ENCODE peak calls at places on chromosomes 1 and 21, in nine cellular contexts. Q is sigmoid colon, V is suprapubic skin, E is A549, M is transverse colon, A is tibial nerve, Y is ovary, B is GM12878, U is HepG2. Z is an unnamed sample.

GRCh38 chr1:50332941-50333594 is 90.2 kb downstream of the DMRTA2 start:
- DNase-seq in V (no peak), Q (no peak), U (peak), E (peak), Y (peak), B (no peak), A (peak), M (peak), Z (peak)

GRCh38 chr1:116489231-116489697 is 81.6 kb downstream of the CD58 start:
- DNase-seq in A (no peak), V (no peak), E (no peak), Y (no peak), U (peak), B (no peak), Q (no peak), M (peak), Z (peak)

GRCh38 chr1:246572795-246573194 is 6.5 kb downstream of the CNST start:
- DNase-seq in U (no peak), V (no peak), B (no peak), E (no peak), Y (no peak), M (no peak), Q (no peak), A (no peak), Z (no peak)

GRCh38 chr1:4838231-4838630 is 183.8 kb downstream of the AJAP1 start:
- DNase-seq in V (no peak), A (no peak), M (no peak), E (no peak), U (no peak), Y (no peak), Q (no peak), B (no peak), Z (no peak)

GRCh38 chr1:40379785-40380452 is 6.4 kb downstream of the SMAP2 start:
- DNase-seq in B (no peak), V (no peak), Y (no peak), M (no peak), U (no peak), E (no peak), A (no peak), Q (no peak), Z (no peak)

GRCh38 chr1:119960501-119960900 is 64.2 kb upstream of the ADAM30 start:
- DNase-seq in E (no peak), A (no peak), Q (no peak), M (no peak), Y (no peak), B (no peak), U (no peak), V (no peak), Z (no peak)

GRCh38 chr1:153404768-153405167 is 11.6 kb upstream of the S100A7A start:
- DNase-seq in M (peak), V (no peak), E (peak), Y (no peak), B (no peak), U (peak), Q (no peak), A (peak), Z (peak)

GRCh38 chr1:222643603-222643936 is 25.7 kb downstream of the MIA3 start:
- DNase-seq in Y (no peak), U (peak), V (no peak), E (peak), A (peak), B (no peak), Q (no peak), M (no peak), Z (no peak)

GRCh38 chr1:182515556-182515955 is 65.6 kb downstream of the RGSL1 start:
- DNase-seq in A (no peak), M (no peak), B (no peak), Y (no peak), V (no peak), Q (no peak), E (no peak), U (no peak), Z (no peak)

GRCh38 chr21:26099610-26100219 is 70.9 kb downstream of the APP start:
- DNase-seq in U (no peak), M (no peak), V (no peak), Y (no peak), A (no peak), Q (no peak), B (no peak), E (no peak), Z (no peak)

GRCh38 chr1:157580179-157580827 is 17.6 kb downstream of the FCRL4 start:
- DNase-seq in A (peak), U (peak), V (no peak), B (peak), M (peak), Q (no peak), Y (no peak), E (peak), Z (no peak)

GRCh38 chr1:4654764-4655673 is 610 bp downstream of the AJAP1 start:
- DNase-seq in V (no peak), Q (no peak), U (no peak), A (no peak), Y (no peak), M (no peak), B (no peak), E (no peak), Z (no peak)

GRCh38 chr1:245876586-245876985 is 630.5 kb downstream of the SMYD3 start:
- DNase-seq in M (no peak), B (no peak), Q (no peak), U (no peak), Y (no peak), E (no peak), A (no peak), V (no peak), Z (no peak)

GRCh38 chr1:40818264-40818961 is 34.8 kb downstream of the KCNQ4 start:
- DNase-seq in V (peak), M (peak), U (no peak), Y (no peak), Q (no peak), A (peak), B (no peak), E (no peak), Z (peak)

GRCh38 chr1:152520561-152521090 is 6.3 kb downstream of the CRCT1 start:
- DNase-seq in E (no peak), M (no peak), U (no peak), Y (no peak), Q (no peak), V (no peak), A (no peak), B (no peak), Z (no peak)

GRCh38 chr1:27789511-27790154 is 16.6 kb downstream of the STX12 start:
- DNase-seq in Y (no peak), M (no peak), E (no peak), B (no peak), U (no peak), V (no peak), A (no peak), Q (no peak), Z (peak)

GRCh38 chr21:36974851-36975192 is 8.4 kb upstream of the HLCS start:
- DNase-seq in U (no peak), M (no peak), E (no peak), Y (no peak), B (no peak), A (no peak), V (no peak), Q (no peak), Z (no peak)

GRCh38 chr1:50424045-50424939 is 1.0 kb upstream of the DMRTA2 start:
- DNase-seq in U (no peak), Y (no peak), Q (no peak), M (no peak), B (no peak), E (no peak), V (no peak), A (no peak), Z (no peak)

GRCh38 chr1:173868266-173869107 is at the start of gene ZBTB37:
- DNase-seq in A (peak), Q (peak), V (peak), E (peak), U (peak), M (peak), Y (peak), B (no peak), Z (peak)
- TF ChIP-seq EP300 in A (no peak), Q (no peak), V (no peak), E (no peak), U (no peak), M (peak), Y (no peak), B (no peak), Z (no peak)

DNA sequence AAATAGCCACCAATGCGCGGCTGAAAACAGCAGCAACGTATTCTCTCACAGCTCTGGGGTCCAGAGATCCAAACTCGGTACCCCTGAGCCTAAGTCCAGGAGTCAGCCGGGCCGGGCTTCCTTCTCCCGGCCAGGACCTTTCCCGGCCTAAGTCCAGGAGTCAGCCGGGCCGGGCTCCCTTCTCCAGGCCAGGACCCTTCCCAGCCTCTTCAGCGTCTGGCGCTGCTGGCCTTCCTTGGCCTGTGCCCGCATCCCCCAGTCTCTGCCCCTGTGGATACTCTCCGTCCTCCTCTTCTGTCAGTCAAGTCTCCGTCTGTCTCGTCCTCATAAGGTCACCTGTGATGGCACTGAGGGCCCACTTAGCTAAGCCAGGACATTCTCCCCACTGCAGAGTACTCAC is 32.2 kb downstream of the KCNAB2 start:
- DNase-seq in Q (no peak), B (no peak), E (no peak), M (no peak), A (no peak), V (no peak), Y (no peak), U (no peak), Z (no peak)
- TF ChIP-seq CTCF in Q (no peak), B (no peak), E (no peak), M (no peak), A (no peak), V (no peak), Y (no peak), U (no peak), Z (no peak)

GRCh38 chr1:206635080-206635982 is at the start of gene DYRK3:
- DNase-seq in A (peak), B (peak), M (peak), E (peak), Q (peak), V (peak), Y (peak), U (peak), Z (peak)

GRCh38 chr1:206633708-206634121 is 1.6 kb upstream of the DYRK3 start:
- DNase-seq in E (no peak), M (peak), Y (peak), B (no peak), A (peak), V (no peak), U (no peak), Q (peak), Z (no peak)

GRCh38 chr1:206637605-206638004 is 2.3 kb downstream of the DYRK3 start:
- DNase-seq in M (no peak), E (no peak), Q (no peak), B (no peak), U (no peak), Y (no peak), A (no peak), V (no peak), Z (no peak)

GRCh38 chr1:206634365-206635079 is 814 bp upstream of the DYRK3 start:
- DNase-seq in U (peak), Y (peak), A (peak), E (peak), M (peak), Q (peak), V (peak), B (no peak), Z (peak)

GRCh38 chr1:206635983-206636354 is 633 bp downstream of the DYRK3 start:
- DNase-seq in U (no peak), Q (no peak), Y (no peak), M (no peak), A (no peak), V (no peak), B (no peak), E (peak), Z (no peak)
- TF ChIP-seq EP300 in U (no peak), Q (no peak), Y (no peak), M (no peak), A (no peak), V (no peak), B (no peak), E (no peak), Z (no peak)

GRCh38 chr1:91282695-91283420 is 121.8 kb downstream of the HFM1 start:
- DNase-seq in A (peak), V (peak), B (peak), M (peak), E (peak), Q (peak), Y (peak), U (peak), Z (peak)

GRCh38 chr1:91281782-91282181 is 122.9 kb downstream of the HFM1 start:
- DNase-seq in Y (no peak), A (no peak), B (no peak), V (no peak), Q (no peak), M (no peak), U (no peak), E (no peak), Z (no peak)

GRCh38 chr1:91273875-91274274 is 130.8 kb downstream of the HFM1 start:
- DNase-seq in Y (no peak), U (no peak), M (no peak), Q (no peak), V (no peak), E (no peak), B (no peak), A (no peak), Z (no peak)

GRCh38 chr1:91283421-91283726 is 121.3 kb downstream of the HFM1 start:
- DNase-seq in U (no peak), B (no peak), Q (no peak), E (no peak), A (no peak), Y (no peak), M (no peak), V (no peak), Z (no peak)

GRCh38 chr1:91278754-91279153 is 125.9 kb downstream of the HFM1 start:
- DNase-seq in A (no peak), U (peak), Q (no peak), E (peak), M (no peak), V (no peak), B (no peak), Y (no peak), Z (no peak)
- TF ChIP-seq CTCF in A (peak), U (no peak), Q (no peak), E (peak), M (peak), V (no peak), B (no peak), Y (no peak), Z (no peak)

GRCh38 chr1:201261771-201262547 is 21.3 kb upstream of the PKP1 start:
- DNase-seq in Q (peak), A (no peak), M (no peak), B (no peak), U (no peak), V (no peak), Y (no peak), E (no peak), Z (no peak)
- TF ChIP-seq EP300 in Q (no peak), A (no peak), M (no peak), B (no peak), U (no peak), V (no peak), Y (no peak), E (no peak), Z (no peak)